ENCODE peak calls at places on chromosomes 13 and 19, in six cellular contexts. Z is uterus, Q is IMR-90, O is testis, X is transverse colon, J is tibial nerve. N is an unnamed sample. For H3K36me3, the result is how much of the 10 kb centered on the place peaks cover.

GRCh38 chr19:33437351-33438015 is 64.0 kb downstream of the CEBPG start:
- DNase-seq in Z (no peak), Q (no peak), O (no peak), X (no peak), J (no peak), N (no peak)

GRCh38 chr13:24012648-24013047 is 115.3 kb upstream of the C1QTNF9B start:
- DNase-seq in Z (no peak), Q (no peak), O (no peak), X (no peak), J (no peak), N (no peak)

GRCh38 chr19:30448386-30449130 is 76.4 kb downstream of the ZNF536 start:
- DNase-seq in Z (no peak), Q (no peak), O (no peak), X (no peak), J (no peak), N (no peak)

GRCh38 chr19:615619-616018 is 17.7 kb downstream of the POLRMT start:
- DNase-seq in Z (no peak), Q (no peak), O (no peak), X (no peak), J (no peak), N (no peak)

GRCh38 chr13:76890036-76890435 is 3.8 kb upstream of the KCTD12 start:
- DNase-seq in Z (no peak), Q (peak), O (no peak), X (no peak), J (no peak), N (no peak)

GRCh38 chr19:56170261-56170660 is 5.5 kb upstream of the GALP start:
- DNase-seq in Z (no peak), Q (peak), O (no peak), X (no peak), J (no peak), N (no peak)

GRCh38 chr19:4609878-4610511 is 29.3 kb upstream of the TNFAIP8L1 start:
- DNase-seq in Z (no peak), Q (no peak), O (no peak), X (no peak), J (no peak), N (no peak)

GRCh38 chr13:73465629-73465974 is 406.8 kb downstream of the KLF5 start:
- DNase-seq in Z (no peak), Q (peak), O (no peak), X (peak), J (no peak), N (no peak)

GRCh38 chr19:19489804-19490204 is 25.5 kb downstream of the TSSK6 start:
- DNase-seq in Z (no peak), Q (no peak), O (no peak), X (no peak), J (no peak), N (no peak)

GRCh38 chr19:13091400-13092161 is 11.1 kb downstream of the LYL1 start:
- DNase-seq in Z (peak), Q (peak), O (peak), X (no peak), J (no peak), N (no peak)
- H3K36me3 ChIP-seq in Z (under half), Q (under half), O (under half), X (under half), J (under half), N (under half)

GRCh38 chr19:58395220-58395978 is at the start of gene RNF225:
- DNase-seq in Z (no peak), Q (no peak), O (no peak), X (peak), J (no peak), N (peak)
- TF ChIP-seq POLR2A in Z (no peak), Q (no peak), O (no peak), X (peak), J (no peak), N (no peak)

GRCh38 chr13:42215578-42216421 is 56.2 kb upstream of the AKAP11 start:
- DNase-seq in Z (no peak), Q (peak), O (peak), X (no peak), J (no peak), N (no peak)
- H3K36me3 ChIP-seq in Z (under half), Q (under half), O (under half), X (under half), J (under half), N (under half)

DNA sequence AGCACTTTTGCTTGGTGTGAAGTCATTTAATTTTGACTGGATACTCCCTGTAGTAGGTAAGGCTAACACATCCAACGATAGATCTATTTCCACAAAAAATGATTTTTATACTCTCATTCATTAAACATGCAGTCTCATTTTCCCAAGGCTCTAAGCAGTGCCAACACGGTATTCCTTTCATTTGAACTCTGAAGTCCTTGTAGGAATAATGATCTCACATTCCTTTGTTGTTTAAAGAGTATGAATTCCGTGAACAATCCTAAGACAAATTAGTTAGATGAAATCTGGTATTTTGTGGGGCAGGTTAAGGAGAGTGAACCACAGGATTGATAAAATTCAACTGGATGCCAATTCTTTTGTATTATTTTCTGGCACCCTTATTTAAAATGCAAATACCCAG is 66.6 kb downstream of the LACC1 start:
- DNase-seq in Z (no peak), Q (no peak), O (no peak), X (no peak), J (no peak), N (no peak)
- TF ChIP-seq POLR2A in Z (no peak), Q (no peak), O (no peak), X (no peak), J (no peak), N (no peak)

N was measured in breast epithelium.